ENCODE peak calls at places on chromosomes 6 and 20, in six cellular contexts. One of them, this sample, is unnamed.

GRCh38 chr6:89433637-89434499 is 916 bp downstream of the ANKRD6 start:
- DNase-seq in AG10803: no peak
- DNase-seq in Calu3: peak; percentile 30
- DNase-seq in endodermal cell: peak; percentile 71
- DNase-seq in tibial artery: peak; percentile 68
- DNase-seq in upper lobe of right lung: peak; percentile 70
- DNase-seq in this sample: no peak

GRCh38 chr20:50815162-50815989 is 20.5 kb downstream of the BCAS4 start:
- DNase-seq in endodermal cell: no peak
- DNase-seq in upper lobe of right lung: peak; percentile 73
- DNase-seq in AG10803: peak; percentile 48
- DNase-seq in tibial artery: peak; percentile 80
- DNase-seq in Calu3: peak; percentile 24
- DNase-seq in this sample: no peak

GRCh38 chr6:14477559-14477958 is 360.0 kb downstream of the CD83 start:
- DNase-seq in tibial artery: no peak
- DNase-seq in AG10803: no peak
- DNase-seq in Calu3: no peak
- DNase-seq in endodermal cell: no peak
- DNase-seq in upper lobe of right lung: no peak
- DNase-seq in this sample: no peak

GRCh38 chr6:99745651-99746050 is 139.0 kb downstream of the PRDM13 start:
- DNase-seq in endodermal cell: no peak
- DNase-seq in upper lobe of right lung: no peak
- DNase-seq in Calu3: no peak
- DNase-seq in AG10803: peak; percentile 38
- DNase-seq in tibial artery: no peak
- DNase-seq in this sample: peak; percentile 33

GRCh38 chr6:132333639-132334516 is 67.4 kb downstream of the MOXD1 start:
- DNase-seq in endodermal cell: peak; percentile 61
- DNase-seq in tibial artery: no peak
- DNase-seq in Calu3: peak; percentile 72
- DNase-seq in upper lobe of right lung: no peak
- DNase-seq in AG10803: peak; percentile 91
- DNase-seq in this sample: peak; percentile 59

GRCh38 chr20:42492285-42492684 is 697.4 kb downstream of the PTPRT start:
- DNase-seq in AG10803: no peak
- DNase-seq in endodermal cell: no peak
- DNase-seq in tibial artery: no peak
- DNase-seq in Calu3: no peak
- DNase-seq in upper lobe of right lung: no peak
- DNase-seq in this sample: no peak

GRCh38 chr6:12522347-12522746 is 194.2 kb upstream of the PHACTR1 start:
- DNase-seq in tibial artery: no peak
- DNase-seq in Calu3: no peak
- DNase-seq in AG10803: no peak
- DNase-seq in upper lobe of right lung: no peak
- DNase-seq in endodermal cell: no peak
- DNase-seq in this sample: no peak

GRCh38 chr6:74161380-74161779 is 465.4 kb downstream of the CD109 start:
- DNase-seq in AG10803: peak; percentile 13
- DNase-seq in upper lobe of right lung: no peak
- DNase-seq in tibial artery: no peak
- DNase-seq in endodermal cell: no peak
- DNase-seq in Calu3: no peak
- DNase-seq in this sample: no peak

GRCh38 chr6:10316327-10316726 is 98.5 kb downstream of the TFAP2A start:
- DNase-seq in endodermal cell: no peak
- DNase-seq in tibial artery: no peak
- DNase-seq in Calu3: peak; percentile 67
- DNase-seq in AG10803: peak; percentile 38
- DNase-seq in upper lobe of right lung: no peak
- DNase-seq in this sample: peak; percentile 73

GRCh38 chr6:28207244-28208179 is 17.6 kb upstream of the ZSCAN9 start:
- DNase-seq in Calu3: no peak
- DNase-seq in AG10803: peak; percentile 8
- DNase-seq in endodermal cell: peak; percentile 88
- DNase-seq in tibial artery: no peak
- DNase-seq in upper lobe of right lung: peak; percentile 70
- DNase-seq in this sample: no peak

GRCh38 chr6:77341058-77341986 is 122.0 kb downstream of the HTR1B start:
- DNase-seq in endodermal cell: no peak
- DNase-seq in Calu3: no peak
- DNase-seq in upper lobe of right lung: no peak
- DNase-seq in tibial artery: no peak
- DNase-seq in AG10803: no peak
- DNase-seq in this sample: peak; percentile 1

GRCh38 chr6:78363688-78364087 is 503.7 kb upstream of the IRAK1BP1 start:
- DNase-seq in AG10803: no peak
- DNase-seq in endodermal cell: no peak
- DNase-seq in Calu3: no peak
- DNase-seq in upper lobe of right lung: no peak
- DNase-seq in tibial artery: no peak
- DNase-seq in this sample: no peak

GRCh38 chr20:37755665-37756064 is 61.8 kb downstream of the CTNNBL1 start:
- DNase-seq in Calu3: no peak
- DNase-seq in endodermal cell: no peak
- DNase-seq in tibial artery: no peak
- DNase-seq in AG10803: peak; percentile 55
- DNase-seq in upper lobe of right lung: no peak
- DNase-seq in this sample: no peak

GRCh38 chr20:32528291-32528891 is 56.7 kb downstream of the NOL4L start:
- DNase-seq in endodermal cell: peak; percentile 67
- DNase-seq in AG10803: no peak
- DNase-seq in tibial artery: no peak
- DNase-seq in Calu3: no peak
- DNase-seq in upper lobe of right lung: no peak
- DNase-seq in this sample: no peak

GRCh38 chr20:32943490-32944052 is 60.7 kb downstream of the SUN5 start:
- DNase-seq in AG10803: no peak
- DNase-seq in Calu3: no peak
- DNase-seq in upper lobe of right lung: no peak
- DNase-seq in endodermal cell: no peak
- DNase-seq in tibial artery: no peak
- DNase-seq in this sample: no peak

GRCh38 chr20:1618954-1619550 is 757 bp downstream of the SIRPB1 start:
- DNase-seq in endodermal cell: no peak
- DNase-seq in tibial artery: no peak
- DNase-seq in Calu3: no peak
- DNase-seq in upper lobe of right lung: no peak
- DNase-seq in AG10803: no peak
- DNase-seq in this sample: no peak

GRCh38 chr6:129695373-129696027 is 14.5 kb downstream of the ARHGAP18 start:
- DNase-seq in upper lobe of right lung: no peak
- DNase-seq in endodermal cell: no peak
- DNase-seq in tibial artery: no peak
- DNase-seq in Calu3: no peak
- DNase-seq in AG10803: no peak
- DNase-seq in this sample: no peak

GRCh38 chr6:53465732-53466131 is 79.2 kb downstream of the GCLC start:
- DNase-seq in AG10803: no peak
- DNase-seq in endodermal cell: no peak
- DNase-seq in upper lobe of right lung: no peak
- DNase-seq in Calu3: no peak
- DNase-seq in tibial artery: no peak
- DNase-seq in this sample: peak; percentile 30

GRCh38 chr6:82783587-82784253 is 281.9 kb downstream of the UBE3D start:
- DNase-seq in upper lobe of right lung: no peak
- DNase-seq in endodermal cell: peak; percentile 61
- DNase-seq in AG10803: no peak
- DNase-seq in Calu3: no peak
- DNase-seq in tibial artery: no peak
- DNase-seq in this sample: no peak

GRCh38 chr6:3327403-3327802 is 68.7 kb downstream of the PSMG4 start:
- DNase-seq in Calu3: no peak
- DNase-seq in AG10803: no peak
- DNase-seq in endodermal cell: no peak
- DNase-seq in upper lobe of right lung: no peak
- DNase-seq in tibial artery: no peak
- DNase-seq in this sample: no peak

GRCh38 chr6:50076431-50076830 is 26.7 kb upstream of the DEFB112 start:
- DNase-seq in endodermal cell: no peak
- DNase-seq in Calu3: no peak
- DNase-seq in upper lobe of right lung: no peak
- DNase-seq in AG10803: no peak
- DNase-seq in tibial artery: no peak
- DNase-seq in this sample: no peak

GRCh38 chr6:43860285-43860684 is 90.3 kb downstream of the VEGFA start:
- DNase-seq in upper lobe of right lung: peak; percentile 53
- DNase-seq in tibial artery: no peak
- DNase-seq in AG10803: no peak
- DNase-seq in endodermal cell: no peak
- DNase-seq in Calu3: no peak
- DNase-seq in this sample: no peak
- TF ChIP-seq CTCF in upper lobe of right lung: no peak
- TF ChIP-seq CTCF in tibial artery: no peak
- TF ChIP-seq CTCF in AG10803: no peak
- TF ChIP-seq CTCF in endodermal cell: no peak
- TF ChIP-seq CTCF in Calu3: no peak
- TF ChIP-seq CTCF in this sample: no peak

DNA sequence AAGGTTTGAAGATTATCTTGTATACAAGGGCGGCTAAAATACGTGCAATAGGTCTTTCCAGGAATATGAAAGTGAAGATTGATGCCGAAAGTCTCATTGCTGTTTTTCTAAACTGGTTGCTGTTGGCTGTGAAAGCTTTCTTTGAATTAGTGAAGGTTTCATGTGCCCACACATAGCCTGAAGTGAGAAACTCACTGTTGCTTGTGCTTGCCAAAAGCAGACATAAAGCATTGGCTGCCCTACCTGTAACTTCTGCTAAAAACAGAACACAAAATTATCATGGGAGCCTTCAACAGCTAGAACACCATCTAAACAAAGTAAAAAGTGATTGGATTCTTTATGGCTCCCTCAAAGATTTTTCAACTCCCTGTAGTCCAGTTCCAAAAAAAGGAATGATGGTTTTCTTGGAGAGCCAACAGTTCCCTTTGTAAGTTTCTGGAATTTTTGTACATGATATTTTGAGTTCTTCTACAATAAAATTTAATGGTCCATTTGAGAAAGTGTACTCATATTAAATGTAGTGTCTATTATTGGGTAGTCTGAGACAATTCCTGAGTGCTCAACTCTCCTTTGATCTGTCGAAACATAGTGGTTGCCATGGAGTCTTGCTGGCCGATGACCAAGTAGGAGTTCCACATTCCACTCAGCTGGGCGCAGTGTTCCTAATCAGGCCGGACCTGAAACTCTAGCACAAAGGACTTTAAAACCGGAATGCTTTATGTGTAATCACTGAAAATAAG is 68.5 kb downstream of the PLEKHG1 start:
- DNase-seq in tibial artery: peak; percentile 93
- DNase-seq in upper lobe of right lung: peak; percentile 84
- DNase-seq in endodermal cell: no peak
- DNase-seq in Calu3: peak; percentile 86
- DNase-seq in AG10803: peak; percentile 82
- DNase-seq in this sample: peak; percentile 80
- TF ChIP-seq CTCF in tibial artery: no peak
- TF ChIP-seq CTCF in upper lobe of right lung: peak; percentile 30
- TF ChIP-seq CTCF in endodermal cell: peak; percentile 25
- TF ChIP-seq CTCF in Calu3: no peak
- TF ChIP-seq CTCF in AG10803: peak; percentile 49
- TF ChIP-seq CTCF in this sample: no peak

DNA sequence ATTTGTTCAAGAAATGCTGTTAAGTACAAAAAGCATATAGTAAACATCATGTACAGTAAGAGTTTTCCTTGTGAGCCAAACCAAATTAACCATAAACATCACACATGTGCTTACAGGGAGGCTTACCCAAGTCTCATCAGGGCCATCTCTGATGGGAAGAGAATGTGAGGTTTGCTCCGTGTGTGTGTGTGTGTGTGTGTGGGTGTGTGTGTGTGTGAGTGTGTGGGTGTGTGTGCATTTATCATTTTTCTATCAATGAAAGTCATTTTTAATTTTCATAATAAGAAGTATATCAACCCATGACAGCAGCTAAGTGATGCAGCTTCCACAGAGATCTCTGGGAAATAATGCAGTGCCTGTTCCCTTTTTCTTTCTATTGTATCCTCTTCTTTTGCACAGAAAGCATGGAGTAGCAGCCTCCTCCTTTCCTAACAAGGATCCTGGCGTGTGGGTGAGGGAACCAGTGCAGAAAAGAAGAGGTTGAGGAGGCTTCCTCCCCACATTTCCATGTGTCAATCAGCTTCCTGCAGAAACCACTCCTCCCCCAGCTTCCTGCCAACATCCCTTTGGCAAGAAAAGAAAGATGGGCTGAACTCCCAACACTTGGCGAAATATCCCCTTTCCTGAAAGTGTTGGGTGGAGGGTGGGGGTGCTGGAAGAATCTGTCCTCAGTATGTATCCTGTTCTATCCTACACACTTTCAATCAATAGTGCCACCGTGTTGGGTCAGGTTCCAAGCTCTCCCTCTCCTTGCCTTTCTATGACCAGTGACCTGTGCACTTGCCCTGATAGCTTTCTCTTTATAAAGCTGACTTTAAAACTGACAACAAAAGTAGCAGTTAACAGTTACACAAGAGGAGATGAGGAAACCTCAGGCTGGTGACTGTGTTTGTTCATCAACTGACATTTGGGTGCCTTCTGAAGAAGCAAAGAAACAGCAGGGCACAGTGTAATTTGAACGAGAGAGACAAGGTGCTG is 251.8 kb upstream of the CITED2 start:
- DNase-seq in Calu3: no peak
- DNase-seq in AG10803: peak; percentile 44
- DNase-seq in tibial artery: no peak
- DNase-seq in endodermal cell: no peak
- DNase-seq in upper lobe of right lung: no peak
- DNase-seq in this sample: no peak
- TF ChIP-seq CTCF in Calu3: no peak
- TF ChIP-seq CTCF in AG10803: no peak
- TF ChIP-seq CTCF in tibial artery: no peak
- TF ChIP-seq CTCF in endodermal cell: no peak
- TF ChIP-seq CTCF in upper lobe of right lung: no peak
- TF ChIP-seq CTCF in this sample: no peak

DNA sequence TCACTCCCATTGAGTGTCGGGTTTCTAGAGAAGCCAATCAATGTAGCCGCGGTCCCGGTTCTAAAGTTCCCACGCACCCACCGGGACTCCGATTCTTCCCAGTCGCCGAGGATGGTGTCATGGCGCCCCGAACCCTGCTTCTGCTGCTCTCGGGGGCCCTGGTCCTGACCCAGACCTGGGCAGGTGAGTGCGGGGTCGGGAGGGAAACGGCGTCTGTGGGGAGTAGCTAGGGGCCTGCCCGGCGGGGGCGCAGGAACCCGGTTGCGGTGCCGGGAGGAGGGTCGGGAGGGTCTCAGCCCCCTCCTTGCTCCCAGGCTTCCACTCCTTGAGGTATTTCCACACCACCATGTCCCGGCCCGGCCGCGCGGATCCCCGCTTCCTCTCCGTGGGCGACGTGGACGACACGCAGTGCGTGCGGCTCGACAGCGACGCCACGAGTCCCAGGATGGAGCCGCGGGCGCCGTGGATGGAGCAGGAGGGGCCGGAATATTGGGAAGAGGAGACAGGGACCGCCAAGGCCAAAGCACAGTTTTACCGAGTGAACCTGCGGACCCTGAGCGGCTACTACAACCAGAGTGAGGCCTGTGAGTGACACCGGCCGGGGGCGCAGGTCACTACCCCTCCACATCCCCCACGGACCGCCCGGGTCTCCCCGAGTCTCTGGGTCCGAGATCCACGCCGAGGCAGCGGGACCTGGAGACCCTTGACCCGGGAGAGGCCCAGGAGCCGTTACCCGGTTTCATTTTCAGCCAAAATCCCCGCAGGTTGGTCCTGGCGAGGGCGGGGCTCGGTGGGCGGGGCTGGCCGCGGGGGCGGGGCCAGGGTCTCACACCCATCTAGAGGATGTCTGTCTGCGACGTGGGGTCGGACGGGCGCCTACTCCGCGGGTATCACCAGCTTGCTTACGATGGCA is 35.2 kb upstream of the HLA-G start:
- DNase-seq in endodermal cell: peak; percentile 90
- DNase-seq in AG10803: peak; percentile 25
- DNase-seq in tibial artery: peak; percentile 77
- DNase-seq in Calu3: peak; percentile 50
- DNase-seq in upper lobe of right lung: peak; percentile 91
- DNase-seq in this sample: peak; percentile 67
- TF ChIP-seq CTCF in endodermal cell: peak; percentile 50
- TF ChIP-seq CTCF in AG10803: peak; percentile 49
- TF ChIP-seq CTCF in tibial artery: peak; percentile 62
- TF ChIP-seq CTCF in Calu3: peak; percentile 33
- TF ChIP-seq CTCF in upper lobe of right lung: peak; percentile 74
- TF ChIP-seq CTCF in this sample: peak; percentile 75

This sample was measured in RWPE1.